ENCODE peak calls at places on chromosomes 6 and 20, in seven cellular contexts. O is upper lobe of right lung, L is pancreas, K is suprapubic skin, A is heart right ventricle, D is lower leg skin, Y is fibroblast of mammary gland. V is an unnamed sample.

GRCh38 chr20:23269954-23270353 is 80.6 kb upstream of the NXT1 start:
- DNase-seq in O (no peak), L (no peak), K (no peak), A (no peak), D (no peak), Y (no peak), V (peak; percentile 46)

GRCh38 chr20:37362821-37363220 is 16.9 kb downstream of the SRC start:
- DNase-seq in O (peak; percentile 37), L (no peak), K (no peak), A (no peak), D (no peak), Y (no peak), V (no peak)

GRCh38 chr6:52994789-52995078 is 350 bp downstream of the GSTA4 start:
- DNase-seq in O (peak; percentile 77), L (peak; percentile 49), K (peak; percentile 77), A (peak; percentile 33), D (no peak), Y (no peak), V (peak; percentile 13)

GRCh38 chr20:51756653-51757052 is 11.5 kb downstream of the ATP9A start:
- DNase-seq in O (no peak), L (no peak), K (no peak), A (no peak), D (no peak), Y (no peak), V (no peak)

GRCh38 chr6:89986650-89987074 is 92.4 kb downstream of the GJA10 start:
- DNase-seq in O (no peak), L (no peak), K (no peak), A (no peak), D (no peak), Y (peak; percentile 93), V (peak; percentile 43)

GRCh38 chr6:133899556-133899955 is 10.6 kb downstream of the TCF21 start:
- DNase-seq in O (no peak), L (no peak), K (no peak), A (no peak), D (no peak), Y (no peak), V (peak; percentile 59)

GRCh38 chr6:169844946-169845345 is 93.5 kb downstream of the ERMARD start:
- DNase-seq in O (peak; percentile 54), L (no peak), K (peak; percentile 55), A (no peak), D (no peak), Y (no peak), V (no peak)

GRCh38 chr6:101462576-101462975 is 69.1 kb downstream of the GRIK2 start:
- DNase-seq in O (no peak), L (no peak), K (no peak), A (no peak), D (no peak), Y (peak; percentile 63), V (no peak)

GRCh38 chr6:163634514-163635171 is 220.1 kb downstream of the QKI start:
- DNase-seq in O (no peak), L (no peak), K (no peak), A (no peak), D (no peak), Y (no peak), V (no peak)

GRCh38 chr6:139973602-139974373 is 599.3 kb upstream of the CITED2 start:
- DNase-seq in O (no peak), L (no peak), K (no peak), A (no peak), D (no peak), Y (peak; percentile 73), V (peak; percentile 97)

GRCh38 chr20:54093423-54094267 is 23.3 kb upstream of the BCAS1 start:
- DNase-seq in O (no peak), L (no peak), K (no peak), A (no peak), D (no peak), Y (no peak), V (no peak)

GRCh38 chr6:110628330-110628729 is 151.9 kb upstream of the SLC22A16 start:
- DNase-seq in O (no peak), L (no peak), K (no peak), A (no peak), D (no peak), Y (peak; percentile 86), V (peak; percentile 57)

GRCh38 chr6:107690864-107691661 is 133.1 kb downstream of the SCML4 start:
- DNase-seq in O (no peak), L (no peak), K (no peak), A (no peak), D (no peak), Y (peak; percentile 99), V (peak; percentile 82)

GRCh38 chr6:108524528-108525218 is 36.0 kb upstream of the FOXO3 start:
- DNase-seq in O (no peak), L (no peak), K (no peak), A (no peak), D (no peak), Y (no peak), V (peak; percentile 17)

GRCh38 chr20:5996765-5997164 is 46.3 kb downstream of the MCM8 start:
- DNase-seq in O (no peak), L (no peak), K (no peak), A (no peak), D (no peak), Y (no peak), V (no peak)

GRCh38 chr6:169978615-169979161 is 227.3 kb downstream of the ERMARD start:
- DNase-seq in O (peak; percentile 61), L (no peak), K (peak; percentile 78), A (no peak), D (peak; percentile 76), Y (peak; percentile 5), V (no peak)

GRCh38 chr6:56491606-56492328 is 150.9 kb downstream of the DST start:
- DNase-seq in O (no peak), L (no peak), K (no peak), A (no peak), D (no peak), Y (peak; percentile 88), V (peak; percentile 69)

GRCh38 chr20:18195931-18196330 is 58.3 kb downstream of the KAT14 start:
- DNase-seq in O (no peak), L (no peak), K (no peak), A (no peak), D (no peak), Y (no peak), V (no peak)

GRCh38 chr6:166619912-166620311 is 7.1 kb downstream of the RPS6KA2 start:
- DNase-seq in O (no peak), L (no peak), K (no peak), A (no peak), D (peak; percentile 63), Y (peak; percentile 98), V (peak; percentile 98)

GRCh38 chr6:17020889-17021538 is 80.8 kb upstream of the STMND1 start:
- DNase-seq in O (no peak), L (no peak), K (no peak), A (no peak), D (no peak), Y (no peak), V (no peak)

GRCh38 chr20:2750343-2751251 is 49.8 kb downstream of the CPXM1 start:
- DNase-seq in O (peak; percentile 82), L (no peak), K (peak; percentile 79), A (no peak), D (peak; percentile 58), Y (peak; percentile 59), V (peak; percentile 57)
- H3K4me3 ChIP-seq in O (peak overlapping the region; percentile 48), L (no peak overlapping the region), K (peak overlapping the region; percentile 56), A (peak overlapping the region; percentile 44), D (no peak overlapping the region), Y (peak overlapping the region; percentile 13), V (no peak overlapping the region)

GRCh38 chr6:91278416-91278815 is 691.5 kb upstream of the MAP3K7 start:
- DNase-seq in O (no peak), L (no peak), K (no peak), A (no peak), D (no peak), Y (no peak), V (no peak)

GRCh38 chr6:91273729-91274128 is 686.9 kb upstream of the MAP3K7 start:
- DNase-seq in O (no peak), L (peak; percentile 14), K (no peak), A (peak; percentile 34), D (no peak), Y (no peak), V (no peak)

GRCh38 chr6:91271807-91272206 is 684.9 kb upstream of the MAP3K7 start:
- DNase-seq in O (no peak), L (no peak), K (no peak), A (no peak), D (no peak), Y (no peak), V (no peak)

GRCh38 chr6:91276315-91276714 is 689.4 kb upstream of the MAP3K7 start:
- DNase-seq in O (no peak), L (no peak), K (no peak), A (no peak), D (no peak), Y (no peak), V (no peak)
- TF ChIP-seq CTCF in O (peak; percentile 29), L (no peak), K (no peak), A (peak; percentile 33), D (no peak), Y (no peak), V (peak; percentile 9)

GRCh38 chr20:63953764-63954429 is 2.3 kb downstream of the UCKL1 start:
- DNase-seq in O (no peak), L (peak; percentile 38), K (no peak), A (no peak), D (no peak), Y (no peak), V (no peak)
- H3K4me3 ChIP-seq in O (no peak overlapping the region), L (no peak overlapping the region), K (no peak overlapping the region), A (peak overlapping the region; percentile 3), D (no peak overlapping the region), Y (no peak overlapping the region), V (no peak overlapping the region)

DNA sequence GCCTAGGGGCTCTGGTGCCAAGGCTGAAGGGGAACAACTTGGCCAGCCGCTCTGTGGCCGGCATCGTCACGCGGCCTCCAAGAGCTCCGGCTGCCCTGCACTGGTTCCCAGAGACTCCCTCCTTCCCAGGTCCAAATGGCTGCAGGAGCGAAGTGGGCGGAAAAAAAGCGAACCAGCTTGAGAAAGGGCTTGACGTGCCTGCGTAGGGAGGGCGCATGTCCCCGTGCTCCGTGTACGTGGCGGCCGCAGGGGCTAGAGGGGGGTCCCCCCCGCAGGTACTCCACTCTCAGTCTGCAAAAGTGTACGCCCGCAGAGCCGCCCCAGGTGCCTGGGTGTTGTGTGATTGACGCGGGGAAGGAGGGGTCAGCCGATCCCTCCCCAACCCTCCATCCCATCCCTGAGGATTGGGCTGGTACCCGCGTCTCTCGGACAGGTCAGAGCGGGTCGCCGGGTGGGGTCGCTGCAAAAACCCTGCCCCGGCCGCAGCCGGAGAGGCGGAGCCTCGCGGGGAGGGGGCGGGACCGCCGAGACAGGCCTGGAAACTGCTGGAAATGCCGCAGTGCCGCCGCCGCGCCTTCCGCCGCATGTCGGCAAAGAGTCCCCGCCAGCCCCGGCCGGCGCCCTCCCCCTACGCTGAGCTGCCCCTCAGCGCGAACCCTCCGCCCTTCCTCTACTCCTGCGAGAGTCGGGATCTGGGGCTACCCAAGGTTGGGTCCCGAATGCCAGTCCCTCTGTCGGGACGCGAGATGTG is 814 bp upstream of the HSP90AB1 start:
- DNase-seq in O (peak; percentile 97), L (peak; percentile 94), K (peak; percentile 91), A (peak; percentile 93), D (peak; percentile 81), Y (peak; percentile 71), V (peak; percentile 83)
- TF ChIP-seq CTCF in O (peak; percentile 19), L (no peak), K (no peak), A (peak; percentile 35), D (no peak), Y (no peak), V (no peak)

GRCh38 chr6:136249811-136250685 is at the start of gene MTFR2:
- DNase-seq in O (peak; percentile 94), L (peak; percentile 88), K (peak; percentile 97), A (peak; percentile 88), D (peak; percentile 99), Y (peak; percentile 99), V (peak; percentile 99)
- H3K4me3 ChIP-seq in O (peak within 1 kb of the TSS; percentile 79), L (peak within 1 kb of the TSS; percentile 38), K (peak within 1 kb of the TSS; percentile 83), A (peak within 1 kb of the TSS; percentile 44), D (peak within 1 kb of the TSS; percentile 48), Y (peak within 1 kb of the TSS; percentile 93), V (peak within 1 kb of the TSS; percentile 93)

GRCh38 chr20:44218441-44218840 is 7.9 kb upstream of the OSER1 start:
- DNase-seq in O (no peak), L (no peak), K (no peak), A (no peak), D (no peak), Y (no peak), V (no peak)
- TF ChIP-seq CTCF in O (no peak), L (no peak), K (no peak), A (no peak), D (no peak), Y (no peak), V (no peak)